ENCODE peak calls at places on chromosome 1, in seven cellular contexts. D is HEK293T; E is stimulated activated CD4-positive, alpha-beta T cell treated with anti-CD3 and anti-CD28 coated beads, TNF-alpha, amount 100 ng/mL, for 4 hours; G is H1; A is activated effector memory CD4-positive, alpha-beta T cell treated with anti-CD3 and anti-CD28 coated beads, Interleukin-2, amount 50 U/mL, for 16 hours; Z is hypothalamus; W is memory B cell. V is an unnamed sample.
A peak's percentile ranks its signal among the peaks of the same experiment; 100 is the strongest.

GRCh38 chr1:62180649-62181048 is 14.0 kb upstream of the L1TD1 start:
- DNase-seq in D (no peak), E (no peak), G (no peak), A (no peak), Z (no peak), W (no peak), V (no peak)

GRCh38 chr1:49294539-49294938 is 517.8 kb upstream of the BEND5 start:
- DNase-seq in D (no peak), E (no peak), G (no peak), A (no peak), Z (no peak), W (no peak), V (no peak)

GRCh38 chr1:98468111-98468717 is 193.3 kb upstream of the SNX7 start:
- DNase-seq in D (peak; percentile 39), E (no peak), G (no peak), A (no peak), Z (no peak), W (no peak), V (no peak)

GRCh38 chr1:83024251-83024767 is 974.6 kb downstream of the TTLL7 start:
- DNase-seq in D (no peak), E (no peak), G (no peak), A (no peak), Z (no peak), W (no peak), V (no peak)

GRCh38 chr1:89451011-89451410 is 73.6 kb upstream of the LRRC8B start:
- DNase-seq in D (no peak), E (no peak), G (no peak), A (no peak), Z (no peak), W (no peak), V (no peak)

GRCh38 chr1:64246294-64246917 is 43.0 kb downstream of the UBE2U start:
- DNase-seq in D (no peak), E (no peak), G (no peak), A (no peak), Z (no peak), W (no peak), V (no peak)

GRCh38 chr1:50333595-50333974 is 89.7 kb downstream of the DMRTA2 start:
- DNase-seq in D (peak; percentile 90), E (peak; percentile 23), G (peak; percentile 89), A (peak; percentile 81), Z (peak; percentile 4), W (peak; percentile 19), V (peak; percentile 91)

GRCh38 chr1:110187139-110187890 is 22.8 kb upstream of the KCNC4 start:
- DNase-seq in D (peak; percentile 53), E (no peak), G (no peak), A (no peak), Z (no peak), W (no peak), V (no peak)